ENCODE peak calls at places on chromosomes 11 and 22, in five cellular contexts. S is sciatic nerve; C is M059J; B is activated CD4-positive, CD25-positive, alpha-beta regulatory T cell; A is brain microvascular endothelial cell. Q is an unnamed sample.

GRCh38 chr22:25008666-25009065 is 56.1 kb downstream of the KIAA1671 start:
- DNase-seq in S (no peak), B (no peak), C (peak; percentile 98), A (no peak), Q (no peak)

GRCh38 chr22:23183107-23183698 is 2.9 kb downstream of the BCR start:
- DNase-seq in B (no peak), A (peak; percentile 43), S (peak; percentile 80), C (peak; percentile 74), Q (no peak)

GRCh38 chr11:131762346-131763110 is 392.1 kb downstream of the NTM start:
- DNase-seq in C (no peak), A (no peak), S (no peak), B (no peak), Q (no peak)

GRCh38 chr11:27420722-27421572 is 51.6 kb downstream of the LGR4 start:
- DNase-seq in B (no peak), S (no peak), C (peak; percentile 39), A (no peak), Q (no peak)

GRCh38 chr22:41576877-41577276 is 12.8 kb downstream of the PMM1 start:
- DNase-seq in C (peak; percentile 45), A (peak; percentile 41), S (no peak), B (no peak), Q (no peak)

GRCh38 chr11:108825381-108825780 is 160.5 kb downstream of the DDX10 start:
- DNase-seq in C (no peak), B (no peak), S (no peak), A (no peak), Q (no peak)

GRCh38 chr11:119872911-119873310 is 143.9 kb upstream of the NECTIN1 start:
- DNase-seq in A (no peak), B (no peak), C (no peak), S (no peak), Q (no peak)

GRCh38 chr11:110373061-110373702 is 56.6 kb upstream of the FDX1 start:
- DNase-seq in A (no peak), C (peak; percentile 71), B (no peak), S (no peak), Q (no peak)

GRCh38 chr22:43878831-43879550 is 12.8 kb downstream of the PNPLA5 start:
- DNase-seq in S (peak; percentile 39), A (no peak), C (no peak), B (no peak), Q (no peak)

GRCh38 chr22:19679476-19680099 is 34.7 kb upstream of the SEPTIN5 start:
- DNase-seq in A (no peak), B (peak; percentile 19), S (peak; percentile 82), C (no peak), Q (peak; percentile 5)

GRCh38 chr11:76698321-76699043 is 27.9 kb upstream of the LRRC32 start:
- DNase-seq in C (no peak), A (no peak), B (no peak), S (no peak), Q (no peak)

GRCh38 chr11:107706531-107706930 is 5.3 kb downstream of the SLN start:
- DNase-seq in B (no peak), A (no peak), C (no peak), S (no peak), Q (no peak)

GRCh38 chr11:70578371-70578770 is 180.0 kb downstream of the CTTN start:
- DNase-seq in S (peak; percentile 35), B (no peak), C (no peak), A (no peak), Q (no peak)

GRCh38 chr11:69238562-69239319 is 55.2 kb upstream of the MYEOV start:
- DNase-seq in S (no peak), B (no peak), A (no peak), C (no peak), Q (no peak)

GRCh38 chr11:80282643-80283042 is 841.8 kb upstream of the TENM4 start:
- DNase-seq in B (no peak), S (no peak), C (no peak), A (no peak), Q (no peak)

GRCh38 chr11:128763224-128763623 is 69.4 kb downstream of the FLI1 start:
- DNase-seq in C (no peak), S (no peak), B (no peak), A (peak; percentile 24), Q (no peak)

GRCh38 chr11:78961938-78962701 is 387.5 kb upstream of the NARS2 start:
- DNase-seq in C (no peak), S (no peak), A (peak; percentile 18), B (no peak), Q (no peak)

GRCh38 chr11:48001438-48002021 is 21.2 kb downstream of the PTPRJ start:
- DNase-seq in B (peak; percentile 63), A (peak; percentile 75), S (no peak), C (peak; percentile 70), Q (no peak)

Q was measured in memory B cell.